ENCODE peak calls at places on chromosome 17, in five cellular contexts. N is HCT116; W is GM19239; S is iris pigment epithelial cell; D is stimulated activated CD8-positive, alpha-beta memory T cell treated with anti-CD3 and anti-CD28 coated beads, Interleukin-7, amount 100 ng/mL, for 24 hours. J is an unnamed sample.

GRCh38 chr17:7133424-7133823 is 18.8 kb upstream of the ASGR2 start:
- DNase-seq in N (no peak), W (no peak), S (no peak), D (no peak), J (no peak)

GRCh38 chr17:72338847-72339790 is 218.3 kb downstream of the SOX9 start:
- DNase-seq in N (peak; percentile 91), W (no peak), S (peak; percentile 95), D (no peak), J (no peak)

GRCh38 chr17:45227101-45227591 is 5.5 kb downstream of the FMNL1 start:
- DNase-seq in N (no peak), W (no peak), S (no peak), D (no peak), J (no peak)

GRCh38 chr17:76957600-76958464 is 89.6 kb downstream of the MGAT5B start:
- DNase-seq in N (no peak), W (no peak), S (no peak), D (no peak), J (no peak)

GRCh38 chr17:72631568-72631967 is 460.9 kb downstream of the SLC39A11 start:
- DNase-seq in N (no peak), W (no peak), S (no peak), D (no peak), J (no peak)

GRCh38 chr17:46033392-46033791 is 34.3 kb downstream of the STH start:
- DNase-seq in N (no peak), W (no peak), S (no peak), D (no peak), J (no peak)

GRCh38 chr17:72955391-72956140 is 136.9 kb downstream of the SLC39A11 start:
- DNase-seq in N (no peak), W (no peak), S (no peak), D (no peak), J (no peak)

GRCh38 chr17:70875729-70876344 is 706.5 kb downstream of the KCNJ2 start:
- DNase-seq in N (no peak), W (no peak), S (no peak), D (no peak), J (no peak)

GRCh38 chr17:57954421-57955182 is 610 bp downstream of the CUEDC1 start:
- DNase-seq in N (no peak), W (no peak), S (peak; percentile 27), D (no peak), J (no peak)

GRCh38 chr17:69047368-69048263 is 13.1 kb downstream of the ABCA9 start:
- DNase-seq in N (no peak), W (no peak), S (peak; percentile 91), D (no peak), J (no peak)

GRCh38 chr17:76513306-76513692 is 12.1 kb upstream of the RHBDF2 start:
- DNase-seq in N (no peak), W (no peak), S (no peak), D (no peak), J (no peak)

GRCh38 chr17:81741594-81742452 is 29.7 kb downstream of the SLC25A10 start:
- DNase-seq in N (no peak), W (no peak), S (no peak), D (no peak), J (no peak)